ENCODE peak calls at places on chromosomes 4 and X, in nine cellular contexts. One of them, this sample, is unnamed.

GRCh38 chr4:19038231-19038630 is 1016.7 kb upstream of the LCORL start:
- DNase-seq in esophagus squamous epithelium: no peak
- DNase-seq in tibial artery: no peak
- DNase-seq in left lung: no peak
- DNase-seq in PC-9: no peak
- DNase-seq in H9: no peak
- DNase-seq in right cardiac atrium: no peak
- DNase-seq in lower lobe of right lung: no peak
- DNase-seq in K562: no peak
- DNase-seq in this sample: no peak

GRCh38 chrX:20274121-20274520 is 7.4 kb upstream of the RPS6KA3 start:
- DNase-seq in esophagus squamous epithelium: no peak
- DNase-seq in tibial artery: no peak
- DNase-seq in left lung: no peak
- DNase-seq in PC-9: no peak
- DNase-seq in H9: no peak
- DNase-seq in right cardiac atrium: no peak
- DNase-seq in lower lobe of right lung: no peak
- DNase-seq in K562: no peak
- DNase-seq in this sample: no peak

GRCh38 chr4:110480031-110480549 is 4.1 kb downstream of the ENPEP start:
- DNase-seq in esophagus squamous epithelium: no peak
- DNase-seq in tibial artery: no peak
- DNase-seq in left lung: no peak
- DNase-seq in PC-9: no peak
- DNase-seq in H9: no peak
- DNase-seq in right cardiac atrium: no peak
- DNase-seq in lower lobe of right lung: no peak
- DNase-seq in K562: no peak
- DNase-seq in this sample: no peak

GRCh38 chr4:148214529-148215166 is 227.6 kb downstream of the NR3C2 start:
- DNase-seq in esophagus squamous epithelium: no peak
- DNase-seq in tibial artery: peak; percentile 48
- DNase-seq in left lung: peak; percentile 75
- DNase-seq in PC-9: no peak
- DNase-seq in H9: no peak
- DNase-seq in right cardiac atrium: peak; percentile 52
- DNase-seq in lower lobe of right lung: no peak
- DNase-seq in K562: no peak
- DNase-seq in this sample: no peak

GRCh38 chr4:53113433-53114215 is 251.5 kb downstream of the RASL11B start:
- DNase-seq in esophagus squamous epithelium: no peak
- DNase-seq in tibial artery: no peak
- DNase-seq in left lung: no peak
- DNase-seq in PC-9: no peak
- DNase-seq in H9: no peak
- DNase-seq in right cardiac atrium: no peak
- DNase-seq in lower lobe of right lung: no peak
- DNase-seq in K562: no peak
- DNase-seq in this sample: no peak

GRCh38 chr4:186691396-186691795 is 32.3 kb downstream of the FAT1 start:
- DNase-seq in esophagus squamous epithelium: no peak
- DNase-seq in tibial artery: no peak
- DNase-seq in left lung: no peak
- DNase-seq in PC-9: no peak
- DNase-seq in H9: no peak
- DNase-seq in right cardiac atrium: no peak
- DNase-seq in lower lobe of right lung: no peak
- DNase-seq in K562: no peak
- DNase-seq in this sample: no peak

GRCh38 chr4:150938417-150938816 is 76.7 kb downstream of the LRBA start:
- DNase-seq in esophagus squamous epithelium: no peak
- DNase-seq in tibial artery: no peak
- DNase-seq in left lung: no peak
- DNase-seq in PC-9: peak; percentile 6
- DNase-seq in H9: peak; percentile 45
- DNase-seq in right cardiac atrium: no peak
- DNase-seq in lower lobe of right lung: no peak
- DNase-seq in K562: no peak
- DNase-seq in this sample: no peak

GRCh38 chr4:144714166-144714565 is 68.2 kb downstream of the HHIP start:
- DNase-seq in esophagus squamous epithelium: no peak
- DNase-seq in tibial artery: no peak
- DNase-seq in left lung: no peak
- DNase-seq in PC-9: no peak
- DNase-seq in H9: no peak
- DNase-seq in right cardiac atrium: no peak
- DNase-seq in lower lobe of right lung: no peak
- DNase-seq in K562: no peak
- DNase-seq in this sample: no peak

GRCh38 chr4:86981789-86982188 is 47.0 kb downstream of the AFF1 start:
- DNase-seq in esophagus squamous epithelium: no peak
- DNase-seq in tibial artery: no peak
- DNase-seq in left lung: no peak
- DNase-seq in PC-9: no peak
- DNase-seq in H9: no peak
- DNase-seq in right cardiac atrium: no peak
- DNase-seq in lower lobe of right lung: no peak
- DNase-seq in K562: no peak
- DNase-seq in this sample: no peak

GRCh38 chrX:119272882-119273806 is 37.1 kb downstream of the PGRMC1 start:
- DNase-seq in esophagus squamous epithelium: no peak
- DNase-seq in tibial artery: no peak
- DNase-seq in left lung: peak; percentile 82
- DNase-seq in PC-9: no peak
- DNase-seq in H9: peak; percentile 89
- DNase-seq in right cardiac atrium: peak; percentile 52
- DNase-seq in lower lobe of right lung: peak; percentile 52
- DNase-seq in K562: no peak
- DNase-seq in this sample: no peak

GRCh38 chr4:25030283-25031076 is at the start of gene LGI2:
- DNase-seq in esophagus squamous epithelium: no peak
- DNase-seq in tibial artery: peak; percentile 51
- DNase-seq in left lung: peak; percentile 80
- DNase-seq in PC-9: no peak
- DNase-seq in H9: peak; percentile 38
- DNase-seq in right cardiac atrium: peak; percentile 56
- DNase-seq in lower lobe of right lung: peak; percentile 55
- DNase-seq in K562: peak; percentile 30
- DNase-seq in this sample: peak; percentile 11

GRCh38 chrX:148310402-148311200 is 189.8 kb upstream of the AFF2 start:
- DNase-seq in esophagus squamous epithelium: no peak
- DNase-seq in tibial artery: no peak
- DNase-seq in left lung: no peak
- DNase-seq in PC-9: no peak
- DNase-seq in H9: no peak
- DNase-seq in right cardiac atrium: no peak
- DNase-seq in lower lobe of right lung: no peak
- DNase-seq in K562: no peak
- DNase-seq in this sample: no peak

GRCh38 chr4:47218631-47219030 is 187.3 kb downstream of the GABRB1 start:
- DNase-seq in esophagus squamous epithelium: no peak
- DNase-seq in tibial artery: no peak
- DNase-seq in left lung: no peak
- DNase-seq in PC-9: no peak
- DNase-seq in H9: no peak
- DNase-seq in right cardiac atrium: no peak
- DNase-seq in lower lobe of right lung: no peak
- DNase-seq in K562: no peak
- DNase-seq in this sample: no peak

GRCh38 chrX:50206753-50207152 is 2.2 kb downstream of the CCNB3 start:
- DNase-seq in esophagus squamous epithelium: no peak
- DNase-seq in tibial artery: no peak
- DNase-seq in left lung: no peak
- DNase-seq in PC-9: no peak
- DNase-seq in H9: no peak
- DNase-seq in right cardiac atrium: no peak
- DNase-seq in lower lobe of right lung: no peak
- DNase-seq in K562: no peak
- DNase-seq in this sample: no peak

DNA sequence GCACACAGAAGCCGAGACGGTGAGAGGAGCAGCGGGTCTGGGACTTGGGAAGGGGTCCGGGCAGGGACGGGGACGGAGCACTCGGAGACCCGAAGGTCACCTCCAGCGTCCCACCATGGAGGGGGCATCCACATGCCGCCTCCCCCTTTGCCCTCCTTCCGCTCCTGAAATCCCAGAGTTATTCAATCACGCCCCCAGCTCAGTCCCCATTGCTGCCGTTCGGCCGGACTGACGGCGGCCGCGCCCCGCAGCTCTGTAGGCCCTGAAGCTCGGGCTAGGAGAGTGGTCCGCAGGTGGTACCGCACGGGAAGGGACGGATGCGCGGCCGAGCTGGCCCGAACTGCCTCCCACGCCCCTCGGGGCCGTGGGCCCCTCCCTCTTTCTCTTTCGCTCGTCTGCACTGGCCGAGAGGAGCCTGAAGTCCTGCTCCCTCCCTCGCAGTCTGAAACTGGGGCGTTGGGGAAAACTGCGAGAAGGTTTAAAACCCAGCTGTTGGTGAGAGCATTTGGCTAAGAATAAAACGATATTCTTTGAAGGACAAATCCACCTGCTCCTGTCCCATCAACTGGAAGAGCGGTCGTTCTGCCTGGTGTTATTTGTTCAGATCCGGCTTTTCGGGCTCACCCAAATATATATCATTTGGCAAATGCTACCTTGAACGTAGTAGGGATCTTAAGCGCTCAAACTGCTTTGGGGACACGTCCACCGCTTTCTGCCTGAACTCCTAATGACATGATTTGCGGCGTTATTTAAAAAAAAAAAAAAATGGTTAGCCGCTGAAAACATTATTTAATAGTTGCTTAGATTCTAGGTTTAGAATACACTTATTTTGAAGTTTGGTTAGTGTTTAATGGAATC is 719 bp downstream of the USO1 start:
- DNase-seq in esophagus squamous epithelium: peak; percentile 11
- DNase-seq in tibial artery: peak; percentile 74
- DNase-seq in left lung: peak; percentile 91
- DNase-seq in PC-9: peak; percentile 56
- DNase-seq in H9: peak; percentile 73
- DNase-seq in right cardiac atrium: peak; percentile 82
- DNase-seq in lower lobe of right lung: peak; percentile 87
- DNase-seq in K562: peak; percentile 75
- DNase-seq in this sample: peak; percentile 37
- H3K4me1 ChIP-seq in esophagus squamous epithelium: peaks cover 36% of the 10 kb centered on the region
- H3K4me1 ChIP-seq in tibial artery: peaks cover 5% of the 10 kb centered on the region
- H3K4me1 ChIP-seq in left lung: peaks cover 26% of the 10 kb centered on the region
- H3K4me1 ChIP-seq in PC-9: peaks cover 38% of the 10 kb centered on the region
- H3K4me1 ChIP-seq in H9: peaks cover 4% of the 10 kb centered on the region
- H3K4me1 ChIP-seq in right cardiac atrium: peaks cover 2% of the 10 kb centered on the region
- H3K4me1 ChIP-seq in lower lobe of right lung: peaks cover 53% of the 10 kb centered on the region
- H3K4me1 ChIP-seq in K562: peaks cover 27% of the 10 kb centered on the region
- H3K4me1 ChIP-seq in this sample: peaks cover 3% of the 10 kb centered on the region

GRCh38 chr4:23855912-23856605 is 33.8 kb downstream of the PPARGC1A start:
- DNase-seq in esophagus squamous epithelium: no peak
- DNase-seq in tibial artery: no peak
- DNase-seq in left lung: peak; percentile 36
- DNase-seq in PC-9: no peak
- DNase-seq in H9: no peak
- DNase-seq in right cardiac atrium: no peak
- DNase-seq in lower lobe of right lung: no peak
- DNase-seq in K562: no peak
- DNase-seq in this sample: no peak
- H3K4me1 ChIP-seq in esophagus squamous epithelium: no peaks in the 10 kb centered on the region
- H3K4me1 ChIP-seq in tibial artery: no peaks in the 10 kb centered on the region
- H3K4me1 ChIP-seq in left lung: peaks cover 6% of the 10 kb centered on the region
- H3K4me1 ChIP-seq in PC-9: no peaks in the 10 kb centered on the region
- H3K4me1 ChIP-seq in H9: no peaks in the 10 kb centered on the region
- H3K4me1 ChIP-seq in right cardiac atrium: peaks cover 3% of the 10 kb centered on the region
- H3K4me1 ChIP-seq in lower lobe of right lung: peaks cover 8% of the 10 kb centered on the region
- H3K4me1 ChIP-seq in K562: no peaks in the 10 kb centered on the region
- H3K4me1 ChIP-seq in this sample: no peaks in the 10 kb centered on the region

GRCh38 chrX:71301195-71301924 is at the start of gene ITGB1BP2:
- DNase-seq in esophagus squamous epithelium: no peak
- DNase-seq in tibial artery: peak; percentile 19
- DNase-seq in left lung: no peak
- DNase-seq in PC-9: no peak
- DNase-seq in H9: no peak
- DNase-seq in right cardiac atrium: no peak
- DNase-seq in lower lobe of right lung: no peak
- DNase-seq in K562: no peak
- DNase-seq in this sample: no peak

GRCh38 chrX:71302461-71303213 is 1.1 kb downstream of the ITGB1BP2 start:
- DNase-seq in esophagus squamous epithelium: no peak
- DNase-seq in tibial artery: no peak
- DNase-seq in left lung: no peak
- DNase-seq in PC-9: no peak
- DNase-seq in H9: no peak
- DNase-seq in right cardiac atrium: no peak
- DNase-seq in lower lobe of right lung: no peak
- DNase-seq in K562: no peak
- DNase-seq in this sample: no peak

DNA sequence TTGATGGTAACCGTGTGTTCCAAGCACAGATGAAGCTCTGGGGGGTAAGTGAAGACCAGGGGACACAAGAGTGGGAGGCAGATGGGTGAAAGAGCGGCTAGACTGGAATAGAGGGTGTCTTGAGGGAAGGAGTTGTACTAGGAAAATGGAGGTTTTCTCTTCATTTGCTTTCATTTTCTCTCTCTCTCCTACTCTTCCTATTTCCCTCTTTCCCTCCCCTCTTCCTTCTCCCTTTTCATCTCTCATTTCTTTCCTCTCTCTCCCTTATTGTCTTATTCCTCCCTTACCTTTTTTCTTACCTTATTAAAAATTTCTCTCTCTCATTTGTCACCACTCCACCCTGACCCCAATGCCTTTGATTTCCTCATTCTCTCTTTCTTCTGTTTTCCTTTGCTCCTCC is 3.0 kb downstream of the ITGB1BP2 start:
- DNase-seq in esophagus squamous epithelium: no peak
- DNase-seq in tibial artery: no peak
- DNase-seq in left lung: no peak
- DNase-seq in PC-9: no peak
- DNase-seq in H9: no peak
- DNase-seq in right cardiac atrium: no peak
- DNase-seq in lower lobe of right lung: no peak
- DNase-seq in K562: no peak
- DNase-seq in this sample: no peak
- H3K4me1 ChIP-seq in esophagus squamous epithelium: no peaks in the 10 kb centered on the region
- H3K4me1 ChIP-seq in tibial artery: no peaks in the 10 kb centered on the region
- H3K4me1 ChIP-seq in left lung: no peaks in the 10 kb centered on the region
- H3K4me1 ChIP-seq in PC-9: no peaks in the 10 kb centered on the region
- H3K4me1 ChIP-seq in H9: no peaks in the 10 kb centered on the region
- H3K4me1 ChIP-seq in right cardiac atrium: no peaks in the 10 kb centered on the region
- H3K4me1 ChIP-seq in lower lobe of right lung: no peaks in the 10 kb centered on the region
- H3K4me1 ChIP-seq in K562: peaks cover 14% of the 10 kb centered on the region
- H3K4me1 ChIP-seq in this sample: no peaks in the 10 kb centered on the region

GRCh38 chr4:16026155-16026761 is 57.6 kb downstream of the PROM1 start:
- DNase-seq in esophagus squamous epithelium: no peak
- DNase-seq in tibial artery: no peak
- DNase-seq in left lung: no peak
- DNase-seq in PC-9: peak; percentile 6
- DNase-seq in H9: no peak
- DNase-seq in right cardiac atrium: no peak
- DNase-seq in lower lobe of right lung: no peak
- DNase-seq in K562: peak; percentile 49
- DNase-seq in this sample: no peak
- H3K4me1 ChIP-seq in esophagus squamous epithelium: no peaks in the 10 kb centered on the region
- H3K4me1 ChIP-seq in tibial artery: no peaks in the 10 kb centered on the region
- H3K4me1 ChIP-seq in left lung: no peaks in the 10 kb centered on the region
- H3K4me1 ChIP-seq in PC-9: no peaks in the 10 kb centered on the region
- H3K4me1 ChIP-seq in H9: peaks cover 3% of the 10 kb centered on the region
- H3K4me1 ChIP-seq in right cardiac atrium: no peaks in the 10 kb centered on the region
- H3K4me1 ChIP-seq in lower lobe of right lung: peaks cover 6% of the 10 kb centered on the region
- H3K4me1 ChIP-seq in K562: no peaks in the 10 kb centered on the region
- H3K4me1 ChIP-seq in this sample: peaks cover 15% of the 10 kb centered on the region